ENCODE peak calls at places on chromosomes 13 and 19, in seven cellular contexts. M is WTC11, D is endothelial cell, S is fibroblast of lung, B is heart left ventricle, F is tibial artery, Q is uterus. R is an unnamed sample.

GRCh38 chr13:59111711-59112110 is 1052.0 kb downstream of the DIAPH3 start:
- DNase-seq in B (no peak), Q (no peak), F (no peak), S (peak; percentile 76), D (no peak), M (no peak), R (no peak)

GRCh38 chr19:6736169-6736916 is 1.0 kb downstream of the GPR108 start:
- DNase-seq in F (peak; percentile 82), M (peak; percentile 65), B (peak; percentile 76), D (peak; percentile 77), Q (peak; percentile 79), S (peak; percentile 89), R (peak; percentile 70)

GRCh38 chr13:49220035-49220855 is at the start of gene MLNR:
- DNase-seq in M (peak; percentile 64), Q (no peak), D (peak; percentile 41), B (no peak), F (no peak), S (peak; percentile 33), R (no peak)

GRCh38 chr19:22532388-22533310 is 101.5 kb upstream of the ZNF492 start:
- DNase-seq in M (no peak), Q (peak; percentile 94), F (peak; percentile 68), D (no peak), B (peak; percentile 66), S (no peak), R (peak; percentile 99)

GRCh38 chr19:41696402-41697197 is 8.5 kb upstream of the CEACAM7 start:
- DNase-seq in S (no peak), M (peak; percentile 36), Q (no peak), F (no peak), D (peak; percentile 66), B (no peak), R (no peak)

GRCh38 chr19:35560677-35561076 is 2.8 kb downstream of the ATP4A start:
- DNase-seq in B (no peak), S (no peak), F (no peak), D (no peak), Q (no peak), M (no peak), R (no peak)

GRCh38 chr19:15469513-15470297 is 5.4 kb upstream of the RASAL3 start:
- DNase-seq in D (no peak), S (no peak), B (no peak), F (no peak), Q (no peak), M (peak; percentile 56), R (no peak)

GRCh38 chr19:41871573-41872383 is 5.3 kb upstream of the CD79A start:
- DNase-seq in D (no peak), B (peak; percentile 45), M (no peak), Q (no peak), F (no peak), S (no peak), R (no peak)

GRCh38 chr19:28018499-28018898 is 1194.5 kb downstream of the UQCRFS1 start:
- DNase-seq in M (no peak), D (no peak), Q (no peak), B (no peak), S (no peak), F (no peak), R (no peak)

GRCh38 chr13:74288361-74288911 is 154.2 kb upstream of the KLF12 start:
- DNase-seq in D (peak; percentile 12), B (peak; percentile 61), Q (no peak), S (peak; percentile 14), M (peak; percentile 16), F (no peak), R (no peak)

GRCh38 chr13:74289861-74290260 is 155.7 kb upstream of the KLF12 start:
- DNase-seq in B (no peak), Q (no peak), F (no peak), D (no peak), M (no peak), S (no peak), R (no peak)

GRCh38 chr13:74289130-74289529 is 154.9 kb upstream of the KLF12 start:
- DNase-seq in Q (no peak), D (no peak), B (no peak), F (no peak), M (no peak), S (no peak), R (no peak)

GRCh38 chr13:74287672-74288169 is 153.5 kb upstream of the KLF12 start:
- DNase-seq in F (peak; percentile 76), D (peak; percentile 53), M (peak; percentile 52), Q (peak; percentile 59), B (peak; percentile 73), S (peak; percentile 90), R (peak; percentile 63)

DNA sequence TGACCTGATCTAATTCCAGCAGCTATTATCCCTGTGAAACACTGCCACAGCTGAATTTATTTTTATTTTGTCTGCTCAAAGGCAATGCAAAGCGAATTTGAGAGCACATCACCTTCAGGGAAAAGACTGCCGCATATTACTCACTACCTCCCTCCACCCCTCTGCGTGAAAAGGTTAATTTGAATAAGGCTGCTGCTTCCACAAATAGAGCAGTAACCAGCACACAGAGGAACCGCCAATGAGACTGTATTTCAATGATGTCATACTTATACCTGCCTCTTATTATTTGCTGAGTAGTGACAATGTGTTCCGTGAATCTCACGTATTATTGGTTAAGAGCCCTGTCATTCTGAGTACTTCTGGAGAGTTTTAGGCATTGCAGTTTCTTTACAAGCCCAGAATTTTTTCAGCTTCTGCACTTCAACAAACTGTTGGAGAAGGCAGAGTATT is 156.1 kb upstream of the KLF12 start:
- DNase-seq in M (peak; percentile 11), F (no peak), Q (peak; percentile 16), D (no peak), S (peak; percentile 77), B (peak; percentile 39), R (no peak)
- TF ChIP-seq CTCF in M (no peak), F (no peak), Q (no peak), D (no peak), S (no peak), B (no peak), R (no peak)

GRCh38 chr13:27483421-27483820 is 33.1 kb upstream of the MTIF3 start:
- DNase-seq in F (no peak), M (no peak), B (no peak), Q (no peak), S (no peak), D (no peak), R (no peak)

GRCh38 chr13:27476943-27477681 is 26.7 kb upstream of the MTIF3 start:
- DNase-seq in D (no peak), F (no peak), S (peak; percentile 64), B (no peak), Q (no peak), M (no peak), R (no peak)

GRCh38 chr13:27482996-27483395 is 32.6 kb upstream of the MTIF3 start:
- DNase-seq in F (no peak), B (no peak), Q (no peak), D (no peak), S (no peak), M (no peak), R (no peak)

GRCh38 chr13:27481766-27482165 is 31.4 kb upstream of the MTIF3 start:
- DNase-seq in S (peak; percentile 27), B (no peak), D (peak; percentile 82), F (no peak), M (peak; percentile 89), Q (peak; percentile 26), R (no peak)
- TF ChIP-seq CTCF in S (peak; percentile 49), B (peak; percentile 34), D (peak; percentile 81), F (peak; percentile 10), M (peak; percentile 82), Q (peak; percentile 24), R (no peak)

DNA sequence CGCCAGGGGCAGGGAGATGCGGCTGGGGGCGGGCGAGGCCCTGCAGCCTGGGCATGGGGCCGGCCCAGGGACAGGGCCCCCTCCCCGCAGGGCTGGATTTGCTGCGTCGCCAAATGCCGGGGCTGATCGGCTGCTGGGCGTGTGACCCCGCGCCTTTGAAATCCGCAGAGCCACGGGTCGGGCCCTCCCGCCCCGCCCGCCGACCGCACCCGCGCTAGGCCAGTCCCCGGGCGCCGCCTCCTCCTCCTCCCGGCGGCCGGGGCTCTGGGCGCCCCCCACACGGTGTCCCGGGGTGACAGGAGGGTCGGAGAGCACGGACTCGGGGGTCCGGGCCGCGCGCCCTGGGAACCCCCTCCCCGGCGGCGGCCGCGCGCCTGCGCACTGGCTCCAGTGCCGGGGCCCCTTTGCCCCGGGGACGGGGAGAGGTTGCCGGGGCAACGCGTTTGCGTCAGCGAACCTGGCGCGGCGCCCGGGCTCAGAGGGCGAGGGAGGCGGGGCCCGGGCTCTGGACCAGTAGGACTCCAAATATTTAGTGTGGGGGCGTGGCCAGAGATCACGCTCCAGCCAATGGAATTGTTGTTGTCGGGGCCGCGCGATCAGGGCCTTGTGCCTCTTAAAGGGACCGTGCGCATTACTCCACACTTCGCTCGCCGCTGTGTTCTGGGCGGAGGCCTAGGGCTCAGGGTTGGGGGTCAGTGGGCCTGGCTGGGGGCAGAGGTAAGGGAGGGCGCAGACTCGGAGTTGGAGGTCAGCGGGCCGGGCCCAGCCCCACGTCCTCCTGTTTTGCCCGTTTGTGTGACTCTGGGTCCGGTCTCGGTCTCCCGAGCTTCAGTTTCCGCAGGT is 10.3 kb upstream of the MKNK2 start:
- DNase-seq in F (peak; percentile 99), B (peak; percentile 99), M (peak; percentile 99), D (peak; percentile 99), Q (peak; percentile 99), S (peak; percentile 98), R (peak; percentile 99)
- TF ChIP-seq CTCF in F (no peak), B (no peak), M (no peak), D (no peak), Q (no peak), S (no peak), R (no peak)

DNA sequence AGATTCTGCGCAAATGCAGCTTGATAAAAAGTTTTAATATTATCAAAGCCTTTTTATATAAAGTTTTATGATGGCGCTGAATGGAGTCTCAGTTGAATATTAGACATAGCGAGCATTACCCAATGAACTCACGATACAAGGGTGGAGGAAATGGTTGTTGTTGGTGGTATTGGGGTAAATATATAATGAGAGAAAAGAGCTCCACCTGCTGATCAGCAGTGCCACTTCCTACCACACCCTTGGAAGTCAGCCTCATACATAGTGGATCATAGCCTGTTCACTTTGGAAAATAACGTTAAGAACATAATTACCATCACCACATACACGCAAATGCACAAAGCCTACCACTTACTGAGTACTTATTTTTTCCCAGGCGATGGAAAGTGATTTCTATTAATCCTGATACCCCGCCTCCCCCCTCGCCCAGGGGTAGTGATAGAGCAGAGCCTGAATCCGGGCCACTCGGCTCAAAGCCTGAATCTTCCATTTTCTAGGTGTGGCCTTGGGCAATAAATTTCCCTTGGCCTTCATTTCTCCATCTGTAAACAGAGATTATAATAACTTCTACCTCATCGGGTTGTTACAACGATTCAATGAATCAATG is 358.3 kb downstream of the KLF5 start:
- DNase-seq in D (no peak), M (no peak), Q (no peak), F (no peak), S (no peak), B (no peak), R (no peak)
- TF ChIP-seq CTCF in D (no peak), M (no peak), Q (no peak), F (no peak), S (no peak), B (no peak), R (no peak)